ENCODE peak calls at places on chromosome 7, in ten cellular contexts. One of them, this sample, is unnamed.
A peak's percentile ranks its signal among the peaks of the same experiment; 100 is the strongest.

GRCh38 chr7:149773446-149774236 is at the start of gene ZNF467:
- DNase-seq in stomach: peak; percentile 78
- DNase-seq in prostate gland: peak; percentile 62
- DNase-seq in testis: peak; percentile 42
- DNase-seq in upper lobe of left lung: peak; percentile 77
- DNase-seq in uterus: peak; percentile 85
- DNase-seq in ovary: peak; percentile 85
- DNase-seq in transverse colon: peak; percentile 70
- DNase-seq in HCT116: no peak
- DNase-seq in body of pancreas: peak; percentile 88
- DNase-seq in this sample: peak; percentile 87

GRCh38 chr7:44264221-44264956 is 61.0 kb downstream of the CAMK2B start:
- DNase-seq in stomach: no peak
- DNase-seq in prostate gland: no peak
- DNase-seq in testis: no peak
- DNase-seq in upper lobe of left lung: no peak
- DNase-seq in uterus: no peak
- DNase-seq in ovary: no peak
- DNase-seq in transverse colon: no peak
- DNase-seq in HCT116: no peak
- DNase-seq in body of pancreas: peak; percentile 28
- DNase-seq in this sample: no peak

GRCh38 chr7:117124585-117125220 is 171.4 kb downstream of the ST7 start:
- DNase-seq in stomach: peak; percentile 89
- DNase-seq in prostate gland: no peak
- DNase-seq in testis: peak; percentile 55
- DNase-seq in upper lobe of left lung: peak; percentile 92
- DNase-seq in uterus: peak; percentile 68
- DNase-seq in ovary: no peak
- DNase-seq in transverse colon: peak; percentile 80
- DNase-seq in HCT116: peak; percentile 90
- DNase-seq in body of pancreas: peak; percentile 92
- DNase-seq in this sample: peak; percentile 66

GRCh38 chr7:36286241-36286640 is 103.4 kb upstream of the ANLN start:
- DNase-seq in stomach: no peak
- DNase-seq in prostate gland: no peak
- DNase-seq in testis: no peak
- DNase-seq in upper lobe of left lung: no peak
- DNase-seq in uterus: no peak
- DNase-seq in ovary: no peak
- DNase-seq in transverse colon: no peak
- DNase-seq in HCT116: no peak
- DNase-seq in body of pancreas: no peak
- DNase-seq in this sample: no peak

GRCh38 chr7:34165927-34166550 is 260.7 kb downstream of the BMPER start:
- DNase-seq in stomach: no peak
- DNase-seq in prostate gland: no peak
- DNase-seq in testis: no peak
- DNase-seq in upper lobe of left lung: no peak
- DNase-seq in uterus: no peak
- DNase-seq in ovary: no peak
- DNase-seq in transverse colon: no peak
- DNase-seq in HCT116: peak; percentile 7
- DNase-seq in body of pancreas: no peak
- DNase-seq in this sample: no peak

GRCh38 chr7:143376396-143376795 is 4.7 kb upstream of the ZYX start:
- DNase-seq in stomach: no peak
- DNase-seq in prostate gland: no peak
- DNase-seq in testis: peak; percentile 63
- DNase-seq in upper lobe of left lung: no peak
- DNase-seq in uterus: no peak
- DNase-seq in ovary: no peak
- DNase-seq in transverse colon: no peak
- DNase-seq in HCT116: no peak
- DNase-seq in body of pancreas: no peak
- DNase-seq in this sample: no peak

GRCh38 chr7:4931932-4932331 is 27.1 kb downstream of the MMD2 start:
- DNase-seq in stomach: peak; percentile 49
- DNase-seq in prostate gland: no peak
- DNase-seq in testis: peak; percentile 95
- DNase-seq in upper lobe of left lung: no peak
- DNase-seq in uterus: no peak
- DNase-seq in ovary: no peak
- DNase-seq in transverse colon: peak; percentile 14
- DNase-seq in HCT116: peak; percentile 26
- DNase-seq in body of pancreas: peak; percentile 81
- DNase-seq in this sample: no peak

GRCh38 chr7:40105879-40106473 is 28.4 kb downstream of the MPLKIP start:
- DNase-seq in stomach: no peak
- DNase-seq in prostate gland: no peak
- DNase-seq in testis: no peak
- DNase-seq in upper lobe of left lung: no peak
- DNase-seq in uterus: no peak
- DNase-seq in ovary: no peak
- DNase-seq in transverse colon: no peak
- DNase-seq in HCT116: no peak
- DNase-seq in body of pancreas: no peak
- DNase-seq in this sample: no peak

GRCh38 chr7:125467996-125468854 is 538.6 kb upstream of the POT1 start:
- DNase-seq in stomach: no peak
- DNase-seq in prostate gland: no peak
- DNase-seq in testis: no peak
- DNase-seq in upper lobe of left lung: no peak
- DNase-seq in uterus: no peak
- DNase-seq in ovary: no peak
- DNase-seq in transverse colon: no peak
- DNase-seq in HCT116: no peak
- DNase-seq in body of pancreas: no peak
- DNase-seq in this sample: no peak

GRCh38 chr7:74272305-74273038 is 16.7 kb upstream of the CLIP2 start:
- DNase-seq in stomach: peak; percentile 45
- DNase-seq in prostate gland: no peak
- DNase-seq in testis: peak; percentile 32
- DNase-seq in upper lobe of left lung: peak; percentile 76
- DNase-seq in uterus: peak; percentile 53
- DNase-seq in ovary: peak; percentile 76
- DNase-seq in transverse colon: peak; percentile 69
- DNase-seq in HCT116: no peak
- DNase-seq in body of pancreas: peak; percentile 39
- DNase-seq in this sample: peak; percentile 13
- TF ChIP-seq POLR2A in stomach: no peak
- TF ChIP-seq POLR2A in prostate gland: no peak
- TF ChIP-seq POLR2A in testis: no peak
- TF ChIP-seq POLR2A in upper lobe of left lung: peak; percentile 31
- TF ChIP-seq POLR2A in uterus: no peak
- TF ChIP-seq POLR2A in ovary: no peak
- TF ChIP-seq POLR2A in transverse colon: no peak
- TF ChIP-seq POLR2A in HCT116: no peak
- TF ChIP-seq POLR2A in body of pancreas: no peak
- TF ChIP-seq POLR2A in this sample: no peak

DNA sequence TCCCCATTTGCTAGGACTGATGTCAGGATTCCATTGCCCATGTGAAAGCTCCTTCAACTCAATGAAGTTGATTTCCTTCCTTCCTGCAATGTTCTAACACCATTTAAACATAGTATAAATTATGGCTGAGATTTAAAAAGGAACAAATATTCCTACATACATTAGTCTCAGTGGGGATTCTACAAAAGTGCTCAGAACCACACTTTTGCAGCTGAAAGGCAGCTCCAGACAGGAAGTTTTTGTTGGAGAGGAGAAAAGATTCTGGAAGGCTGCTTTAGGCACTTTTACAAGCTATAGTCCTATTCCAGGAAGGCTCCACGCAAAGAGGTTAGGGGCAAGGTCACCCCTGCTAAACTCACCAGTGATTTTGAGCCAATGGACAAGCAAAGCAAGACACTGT is 179.2 kb upstream of the CDCA7L start:
- DNase-seq in stomach: no peak
- DNase-seq in prostate gland: no peak
- DNase-seq in testis: no peak
- DNase-seq in upper lobe of left lung: no peak
- DNase-seq in uterus: no peak
- DNase-seq in ovary: no peak
- DNase-seq in transverse colon: no peak
- DNase-seq in HCT116: no peak
- DNase-seq in body of pancreas: no peak
- DNase-seq in this sample: no peak
- H3K27ac ChIP-seq in stomach: no peak overlapping the region
- H3K27ac ChIP-seq in prostate gland: no peak overlapping the region
- H3K27ac ChIP-seq in testis: no peak overlapping the region
- H3K27ac ChIP-seq in upper lobe of left lung: peak overlapping the region; percentile 57
- H3K27ac ChIP-seq in uterus: no peak overlapping the region
- H3K27ac ChIP-seq in ovary: no peak overlapping the region
- H3K27ac ChIP-seq in transverse colon: no peak overlapping the region
- H3K27ac ChIP-seq in HCT116: no peak overlapping the region
- H3K27ac ChIP-seq in body of pancreas: no peak overlapping the region
- H3K27ac ChIP-seq in this sample: no peak overlapping the region

GRCh38 chr7:2709553-2710165 is 21.7 kb downstream of the AMZ1 start:
- DNase-seq in stomach: peak; percentile 82
- DNase-seq in prostate gland: peak; percentile 31
- DNase-seq in testis: no peak
- DNase-seq in upper lobe of left lung: peak; percentile 80
- DNase-seq in uterus: peak; percentile 43
- DNase-seq in ovary: peak; percentile 73
- DNase-seq in transverse colon: peak; percentile 85
- DNase-seq in HCT116: peak; percentile 26
- DNase-seq in body of pancreas: peak; percentile 73
- DNase-seq in this sample: peak; percentile 69

GRCh38 chr7:2711895-2712675 is 24.1 kb downstream of the AMZ1 start:
- DNase-seq in stomach: no peak
- DNase-seq in prostate gland: no peak
- DNase-seq in testis: no peak
- DNase-seq in upper lobe of left lung: peak; percentile 76
- DNase-seq in uterus: no peak
- DNase-seq in ovary: no peak
- DNase-seq in transverse colon: no peak
- DNase-seq in HCT116: no peak
- DNase-seq in body of pancreas: no peak
- DNase-seq in this sample: peak; percentile 85

GRCh38 chr7:2710901-2711551 is 23.0 kb downstream of the AMZ1 start:
- DNase-seq in stomach: no peak
- DNase-seq in prostate gland: no peak
- DNase-seq in testis: no peak
- DNase-seq in upper lobe of left lung: peak; percentile 59
- DNase-seq in uterus: no peak
- DNase-seq in ovary: no peak
- DNase-seq in transverse colon: no peak
- DNase-seq in HCT116: no peak
- DNase-seq in body of pancreas: no peak
- DNase-seq in this sample: no peak

GRCh38 chr7:2708547-2709310 is 20.7 kb downstream of the AMZ1 start:
- DNase-seq in stomach: no peak
- DNase-seq in prostate gland: no peak
- DNase-seq in testis: no peak
- DNase-seq in upper lobe of left lung: no peak
- DNase-seq in uterus: no peak
- DNase-seq in ovary: no peak
- DNase-seq in transverse colon: no peak
- DNase-seq in HCT116: no peak
- DNase-seq in body of pancreas: no peak
- DNase-seq in this sample: no peak

GRCh38 chr7:2710256-2710655 is 22.3 kb downstream of the AMZ1 start:
- DNase-seq in stomach: no peak
- DNase-seq in prostate gland: no peak
- DNase-seq in testis: no peak
- DNase-seq in upper lobe of left lung: no peak
- DNase-seq in uterus: no peak
- DNase-seq in ovary: no peak
- DNase-seq in transverse colon: peak; percentile 53
- DNase-seq in HCT116: no peak
- DNase-seq in body of pancreas: no peak
- DNase-seq in this sample: no peak
- H3K4me3 ChIP-seq in stomach: peak overlapping the region; percentile 40
- H3K4me3 ChIP-seq in prostate gland: no peak overlapping the region
- H3K4me3 ChIP-seq in testis: no peak overlapping the region
- H3K4me3 ChIP-seq in upper lobe of left lung: peak overlapping the region; percentile 17
- H3K4me3 ChIP-seq in uterus: no peak overlapping the region
- H3K4me3 ChIP-seq in ovary: no peak overlapping the region
- H3K4me3 ChIP-seq in transverse colon: no peak overlapping the region
- H3K4me3 ChIP-seq in HCT116: no peak overlapping the region
- H3K4me3 ChIP-seq in body of pancreas: no peak overlapping the region
- H3K4me3 ChIP-seq in this sample: no peak overlapping the region

DNA sequence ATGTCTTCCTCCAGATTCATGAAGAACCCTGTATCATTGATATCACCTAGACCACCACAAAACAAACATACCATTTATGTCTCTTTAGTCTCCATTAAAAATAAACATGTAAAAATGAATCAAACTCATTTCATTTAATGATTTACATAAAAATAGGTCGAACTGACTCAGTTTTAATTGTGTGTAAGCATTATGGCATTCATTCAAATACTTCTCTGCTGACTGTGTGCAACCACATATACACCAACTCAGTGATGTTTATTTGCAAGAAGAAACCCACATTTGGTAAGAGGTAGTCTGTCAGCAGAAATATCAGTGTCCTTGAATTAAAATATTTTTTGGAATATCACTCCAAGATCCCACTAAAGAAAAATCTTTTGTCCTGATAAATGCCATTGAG is 30.5 kb downstream of the ABCB1 start:
- DNase-seq in stomach: no peak
- DNase-seq in prostate gland: no peak
- DNase-seq in testis: no peak
- DNase-seq in upper lobe of left lung: no peak
- DNase-seq in uterus: no peak
- DNase-seq in ovary: no peak
- DNase-seq in transverse colon: no peak
- DNase-seq in HCT116: peak; percentile 23
- DNase-seq in body of pancreas: no peak
- DNase-seq in this sample: no peak
- TF ChIP-seq POLR2A in stomach: no peak
- TF ChIP-seq POLR2A in prostate gland: no peak
- TF ChIP-seq POLR2A in testis: no peak
- TF ChIP-seq POLR2A in upper lobe of left lung: no peak
- TF ChIP-seq POLR2A in uterus: no peak
- TF ChIP-seq POLR2A in ovary: no peak
- TF ChIP-seq POLR2A in transverse colon: no peak
- TF ChIP-seq POLR2A in HCT116: no peak
- TF ChIP-seq POLR2A in body of pancreas: no peak
- TF ChIP-seq POLR2A in this sample: no peak

GRCh38 chr7:20219446-20220292 is 2.5 kb upstream of the MACC1 start:
- DNase-seq in stomach: peak; percentile 84
- DNase-seq in prostate gland: no peak
- DNase-seq in testis: peak; percentile 34
- DNase-seq in upper lobe of left lung: peak; percentile 80
- DNase-seq in uterus: peak; percentile 58
- DNase-seq in ovary: no peak
- DNase-seq in transverse colon: peak; percentile 90
- DNase-seq in HCT116: no peak
- DNase-seq in body of pancreas: peak; percentile 92
- DNase-seq in this sample: peak; percentile 11
- H3K27ac ChIP-seq in stomach: peak overlapping the region; percentile 75
- H3K27ac ChIP-seq in prostate gland: no peak overlapping the region
- H3K27ac ChIP-seq in testis: peak overlapping the region; percentile 19
- H3K27ac ChIP-seq in upper lobe of left lung: peak overlapping the region; percentile 83
- H3K27ac ChIP-seq in uterus: peak overlapping the region; percentile 42
- H3K27ac ChIP-seq in ovary: no peak overlapping the region
- H3K27ac ChIP-seq in transverse colon: peak overlapping the region; percentile 85
- H3K27ac ChIP-seq in HCT116: no peak overlapping the region
- H3K27ac ChIP-seq in body of pancreas: peak overlapping the region; percentile 90
- H3K27ac ChIP-seq in this sample: no peak overlapping the region

This sample was measured in thyroid gland.